ENCODE peak calls at places on chromosome X, in five cellular contexts. One of them, this sample, is unnamed.

GRCh38 chrX:71621644-71622346 is 3.5 kb upstream of the CXCR3 start:
- DNase-seq in RWPE1: no peak
- DNase-seq in tibial artery: peak; percentile 22
- DNase-seq in progenitor cell of endocrine pancreas: no peak
- DNase-seq in Calu3: no peak
- DNase-seq in this sample: no peak

GRCh38 chrX:71053217-71053621 is 14.9 kb downstream of the SNX12 start:
- DNase-seq in RWPE1: no peak
- DNase-seq in tibial artery: no peak
- DNase-seq in progenitor cell of endocrine pancreas: peak; percentile 14
- DNase-seq in Calu3: peak; percentile 61
- DNase-seq in this sample: no peak

GRCh38 chrX:107565005-107565404 is 63.3 kb upstream of the PRPS1 start:
- DNase-seq in RWPE1: no peak
- DNase-seq in tibial artery: no peak
- DNase-seq in progenitor cell of endocrine pancreas: no peak
- DNase-seq in Calu3: no peak
- DNase-seq in this sample: no peak

GRCh38 chrX:136250191-136251041 is 784 bp downstream of the MAP7D3 start:
- DNase-seq in RWPE1: peak; percentile 10
- DNase-seq in tibial artery: no peak
- DNase-seq in progenitor cell of endocrine pancreas: no peak
- DNase-seq in Calu3: peak; percentile 4
- DNase-seq in this sample: no peak

GRCh38 chrX:48649109-48649508 is 34.5 kb upstream of the WAS start:
- DNase-seq in RWPE1: no peak
- DNase-seq in tibial artery: no peak
- DNase-seq in progenitor cell of endocrine pancreas: no peak
- DNase-seq in Calu3: no peak
- DNase-seq in this sample: no peak

GRCh38 chrX:132957211-132958085 is 981 bp downstream of the HS6ST2 start:
- DNase-seq in RWPE1: peak; percentile 8
- DNase-seq in tibial artery: no peak
- DNase-seq in progenitor cell of endocrine pancreas: peak; percentile 54
- DNase-seq in Calu3: peak; percentile 54
- DNase-seq in this sample: no peak

GRCh38 chrX:153381684-153382532 is 19.2 kb downstream of the PNMA6E start:
- DNase-seq in RWPE1: peak; percentile 27
- DNase-seq in tibial artery: no peak
- DNase-seq in progenitor cell of endocrine pancreas: no peak
- DNase-seq in Calu3: peak; percentile 37
- DNase-seq in this sample: peak; percentile 85

GRCh38 chrX:13123857-13124345 is 79.5 kb upstream of the FAM9C start:
- DNase-seq in RWPE1: no peak
- DNase-seq in tibial artery: no peak
- DNase-seq in progenitor cell of endocrine pancreas: no peak
- DNase-seq in Calu3: no peak
- DNase-seq in this sample: no peak

GRCh38 chrX:140439455-140439854 is 65.4 kb downstream of the SOX3 start:
- DNase-seq in RWPE1: peak; percentile 1
- DNase-seq in tibial artery: no peak
- DNase-seq in progenitor cell of endocrine pancreas: peak; percentile 69
- DNase-seq in Calu3: no peak
- DNase-seq in this sample: no peak

GRCh38 chrX:87067795-87068194 is 449.8 kb upstream of the KLHL4 start:
- DNase-seq in RWPE1: no peak
- DNase-seq in tibial artery: no peak
- DNase-seq in progenitor cell of endocrine pancreas: no peak
- DNase-seq in Calu3: no peak
- DNase-seq in this sample: no peak
- TF ChIP-seq CTCF in RWPE1: no peak
- TF ChIP-seq CTCF in tibial artery: no peak
- TF ChIP-seq CTCF in progenitor cell of endocrine pancreas: no peak
- TF ChIP-seq CTCF in Calu3: no peak
- TF ChIP-seq CTCF in this sample: no peak

GRCh38 chrX:30060718-30061117 is 154.6 kb upstream of the MAGEB2 start:
- DNase-seq in RWPE1: no peak
- DNase-seq in tibial artery: no peak
- DNase-seq in progenitor cell of endocrine pancreas: no peak
- DNase-seq in Calu3: peak; percentile 18
- DNase-seq in this sample: no peak
- TF ChIP-seq CTCF in RWPE1: no peak
- TF ChIP-seq CTCF in tibial artery: no peak
- TF ChIP-seq CTCF in progenitor cell of endocrine pancreas: peak; percentile 78
- TF ChIP-seq CTCF in Calu3: no peak
- TF ChIP-seq CTCF in this sample: peak; percentile 46

GRCh38 chrX:93874554-93874953 is 200.5 kb downstream of the FAM133A start:
- DNase-seq in RWPE1: peak; percentile 4
- DNase-seq in tibial artery: no peak
- DNase-seq in progenitor cell of endocrine pancreas: peak; percentile 25
- DNase-seq in Calu3: peak; percentile 12
- DNase-seq in this sample: no peak
- TF ChIP-seq CTCF in RWPE1: peak; percentile 44
- TF ChIP-seq CTCF in tibial artery: no peak
- TF ChIP-seq CTCF in progenitor cell of endocrine pancreas: peak; percentile 73
- TF ChIP-seq CTCF in Calu3: no peak
- TF ChIP-seq CTCF in this sample: peak; percentile 59

DNA sequence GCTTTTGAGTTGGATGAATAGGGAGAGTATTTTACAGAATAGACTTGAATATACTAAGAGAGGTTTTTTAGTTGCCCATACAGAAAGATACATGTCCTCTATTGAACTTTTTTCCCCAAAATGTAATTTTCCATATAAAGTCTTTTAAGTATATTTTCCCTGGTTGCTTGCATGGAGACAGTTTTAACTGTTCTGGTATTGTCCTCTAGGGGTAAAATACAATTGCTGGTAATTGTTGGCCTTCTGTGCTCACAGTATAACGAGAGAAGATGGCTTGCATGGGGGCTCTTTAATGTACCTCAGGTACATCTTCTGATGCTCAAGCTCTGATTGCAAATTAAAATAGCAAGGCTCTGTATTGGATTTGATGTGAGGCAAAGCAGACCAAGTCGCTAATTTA is 136.1 kb downstream of the ARX start:
- DNase-seq in RWPE1: no peak
- DNase-seq in tibial artery: no peak
- DNase-seq in progenitor cell of endocrine pancreas: no peak
- DNase-seq in Calu3: no peak
- DNase-seq in this sample: no peak
- TF ChIP-seq CTCF in RWPE1: no peak
- TF ChIP-seq CTCF in tibial artery: no peak
- TF ChIP-seq CTCF in progenitor cell of endocrine pancreas: peak; percentile 33
- TF ChIP-seq CTCF in Calu3: no peak
- TF ChIP-seq CTCF in this sample: no peak

GRCh38 chrX:25726539-25726938 is 411.6 kb upstream of the MAGEB18 start:
- DNase-seq in RWPE1: no peak
- DNase-seq in tibial artery: no peak
- DNase-seq in progenitor cell of endocrine pancreas: no peak
- DNase-seq in Calu3: peak; percentile 14
- DNase-seq in this sample: no peak

GRCh38 chrX:25717122-25717521 is 421.0 kb upstream of the MAGEB18 start:
- DNase-seq in RWPE1: no peak
- DNase-seq in tibial artery: no peak
- DNase-seq in progenitor cell of endocrine pancreas: no peak
- DNase-seq in Calu3: no peak
- DNase-seq in this sample: no peak

GRCh38 chrX:25721564-25721963 is 416.6 kb upstream of the MAGEB18 start:
- DNase-seq in RWPE1: no peak
- DNase-seq in tibial artery: no peak
- DNase-seq in progenitor cell of endocrine pancreas: no peak
- DNase-seq in Calu3: no peak
- DNase-seq in this sample: no peak
- TF ChIP-seq CTCF in RWPE1: peak; percentile 19
- TF ChIP-seq CTCF in tibial artery: no peak
- TF ChIP-seq CTCF in progenitor cell of endocrine pancreas: peak; percentile 61
- TF ChIP-seq CTCF in Calu3: no peak
- TF ChIP-seq CTCF in this sample: peak; percentile 28

This sample was measured in osteocyte.